ENCODE peak calls at places on chromosomes 16 and 17, in six cellular contexts. F is osteoblast, Q is OCI-LY7, L is pancreas, M is GM23248, B is adrenal gland. T is an unnamed sample.
A peak's percentile ranks its signal among the peaks of the same experiment; 100 is the strongest.

GRCh38 chr16:23423496-23424049 is 29.4 kb downstream of the COG7 start:
- DNase-seq in F (peak; percentile 84), Q (no peak), L (peak; percentile 66), M (peak; percentile 88), B (peak; percentile 77), T (peak; percentile 94)

GRCh38 chr17:13016881-13017622 is 775 bp downstream of the ELAC2 start:
- DNase-seq in F (peak; percentile 80), Q (no peak), L (no peak), M (peak; percentile 65), B (peak; percentile 80), T (no peak)

GRCh38 chr17:77544347-77544746 is 403.6 kb downstream of the SEC14L1 start:
- DNase-seq in F (no peak), Q (no peak), L (no peak), M (no peak), B (no peak), T (no peak)

GRCh38 chr17:61422116-61422799 is 22.6 kb downstream of the TBX2 start:
- DNase-seq in F (no peak), Q (no peak), L (no peak), M (no peak), B (no peak), T (no peak)

GRCh38 chr17:15197229-15197628 is 67.9 kb downstream of the PMP22 start:
- DNase-seq in F (no peak), Q (no peak), L (no peak), M (no peak), B (no peak), T (no peak)

GRCh38 chr17:39261286-39261685 is 35.5 kb upstream of the STAC2 start:
- DNase-seq in F (no peak), Q (peak; percentile 45), L (no peak), M (no peak), B (no peak), T (no peak)

GRCh38 chr16:82888616-82889015 is 261.8 kb downstream of the CDH13 start:
- DNase-seq in F (no peak), Q (no peak), L (no peak), M (no peak), B (no peak), T (no peak)

GRCh38 chr16:2210009-2210332 is 692 bp downstream of the BRICD5 start:
- DNase-seq in F (no peak), Q (no peak), L (no peak), M (no peak), B (no peak), T (no peak)

GRCh38 chr16:86069736-86070298 is 170.9 kb downstream of the IRF8 start:
- DNase-seq in F (peak; percentile 10), Q (no peak), L (no peak), M (no peak), B (no peak), T (no peak)

GRCh38 chr16:11670171-11671131 is 2.2 kb downstream of the SNN start:
- DNase-seq in F (peak; percentile 78), Q (no peak), L (no peak), M (peak; percentile 29), B (peak; percentile 32), T (no peak)

GRCh38 chr16:19291459-19291858 is 5.9 kb downstream of the CLEC19A start:
- DNase-seq in F (no peak), Q (no peak), L (no peak), M (peak; percentile 9), B (peak; percentile 34), T (peak; percentile 43)

GRCh38 chr16:66996324-66996982 is 8.1 kb downstream of the CES4A start:
- DNase-seq in F (peak; percentile 96), Q (no peak), L (peak; percentile 70), M (peak; percentile 90), B (peak; percentile 66), T (peak; percentile 34)

GRCh38 chr17:44487170-44487569 is 16.0 kb downstream of the GPATCH8 start:
- DNase-seq in F (no peak), Q (no peak), L (no peak), M (no peak), B (no peak), T (no peak)

GRCh38 chr16:22124583-22125284 is 32.4 kb downstream of the VWA3A start:
- DNase-seq in F (no peak), Q (no peak), L (no peak), M (no peak), B (no peak), T (no peak)

GRCh38 chr16:56852968-56853367 is 12.0 kb upstream of the SLC12A3 start:
- DNase-seq in F (no peak), Q (no peak), L (no peak), M (no peak), B (no peak), T (no peak)

GRCh38 chr16:77442078-77442477 is 7.2 kb upstream of the ADAMTS18 start:
- DNase-seq in F (no peak), Q (no peak), L (no peak), M (no peak), B (no peak), T (no peak)

GRCh38 chr16:84647830-84648594 is at the start of gene KLHL36:
- DNase-seq in F (peak; percentile 100), Q (peak; percentile 67), L (peak; percentile 53), M (peak; percentile 78), B (peak; percentile 46), T (peak; percentile 35)

GRCh38 chr16:10338426-10338825 is 47.4 kb upstream of the ATF7IP2 start:
- DNase-seq in F (no peak), Q (no peak), L (no peak), M (no peak), B (no peak), T (peak; percentile 29)

GRCh38 chr16:54193656-54194007 is 93.0 kb downstream of the IRX3 start:
- DNase-seq in F (peak; percentile 93), Q (peak; percentile 41), L (peak; percentile 50), M (peak; percentile 88), B (peak; percentile 73), T (peak; percentile 93)
- H3K4me3 ChIP-seq in F (peak overlapping the region; percentile 67), Q (no peak overlapping the region), L (no peak overlapping the region), M (peak overlapping the region; percentile 62), B (no peak overlapping the region), T (peak overlapping the region; percentile 2)

DNA sequence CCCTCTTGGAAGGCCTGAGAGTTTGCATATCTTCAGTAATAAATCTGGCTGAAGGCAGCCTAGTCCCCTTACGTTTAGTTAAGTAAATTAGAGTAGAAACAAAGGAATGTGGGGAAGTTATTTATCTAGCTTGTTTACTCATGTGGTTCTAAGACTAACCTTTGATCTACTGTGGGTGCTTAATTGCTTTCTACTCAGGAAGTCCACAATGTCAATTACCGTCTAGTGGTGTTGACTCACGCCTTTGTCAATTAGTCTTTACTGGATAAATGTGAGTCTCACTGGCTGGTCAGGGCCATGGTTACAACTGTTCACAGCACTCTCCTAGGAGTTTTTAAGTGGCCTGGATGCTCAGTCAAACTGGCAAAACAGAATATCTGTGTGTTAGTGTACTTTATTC is 2338.4 kb downstream of the TP53TG3F start:
- DNase-seq in F (no peak), Q (no peak), L (no peak), M (no peak), B (no peak), T (no peak)
- H3K9me3 ChIP-seq in F (peaks cover 7% of the 10 kb centered on the region), Q (no peaks in the 10 kb centered on the region), L (no peaks in the 10 kb centered on the region), M (no peaks in the 10 kb centered on the region), B (no peaks in the 10 kb centered on the region), T (no peaks in the 10 kb centered on the region)

GRCh38 chr17:69818467-69818866 is 256.6 kb upstream of the KCNJ16 start:
- DNase-seq in F (no peak), Q (no peak), L (no peak), M (no peak), B (no peak), T (no peak)
- H3K4me3 ChIP-seq in F (no peak overlapping the region), Q (no peak overlapping the region), L (no peak overlapping the region), M (no peak overlapping the region), B (no peak overlapping the region), T (no peak overlapping the region)

GRCh38 chr17:5184284-5184683 is 7.4 kb downstream of the ZNF594 start:
- DNase-seq in F (no peak), Q (no peak), L (no peak), M (no peak), B (no peak), T (no peak)

GRCh38 chr17:5182597-5183409 is 8.9 kb downstream of the ZNF594 start:
- DNase-seq in F (no peak), Q (no peak), L (no peak), M (no peak), B (no peak), T (no peak)

GRCh38 chr17:5181509-5182305 is 10.0 kb downstream of the ZNF594 start:
- DNase-seq in F (no peak), Q (no peak), L (no peak), M (no peak), B (no peak), T (no peak)

GRCh38 chr17:5179003-5179402 is 12.7 kb downstream of the ZNF594 start:
- DNase-seq in F (no peak), Q (no peak), L (no peak), M (no peak), B (no peak), T (no peak)

DNA sequence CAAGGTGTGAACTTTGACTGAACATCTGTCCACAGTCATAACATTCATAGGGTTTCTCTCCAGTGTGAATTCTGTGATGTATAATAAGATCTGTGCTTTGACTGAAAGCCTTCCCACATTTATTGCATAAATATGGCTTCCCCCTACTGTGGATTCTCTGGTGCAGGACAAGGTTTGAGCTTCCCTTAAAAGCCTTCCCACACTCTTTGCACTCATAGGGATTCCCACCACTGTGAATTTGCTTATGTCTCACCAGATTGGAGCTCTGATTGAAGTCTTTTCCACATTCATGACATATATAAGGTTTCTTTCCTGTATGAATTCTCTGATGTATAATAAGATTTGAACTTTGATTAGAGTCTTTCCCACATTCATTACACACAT is 8.3 kb downstream of the ZNF594 start:
- DNase-seq in F (no peak), Q (no peak), L (no peak), M (no peak), B (no peak), T (no peak)
- H3K9me3 ChIP-seq in F (peaks cover 63% of the 10 kb centered on the region), Q (peaks cover 54% of the 10 kb centered on the region), L (no peaks in the 10 kb centered on the region), M (peaks cover 17% of the 10 kb centered on the region), B (peaks cover 16% of the 10 kb centered on the region), T (peaks cover 35% of the 10 kb centered on the region)

DNA sequence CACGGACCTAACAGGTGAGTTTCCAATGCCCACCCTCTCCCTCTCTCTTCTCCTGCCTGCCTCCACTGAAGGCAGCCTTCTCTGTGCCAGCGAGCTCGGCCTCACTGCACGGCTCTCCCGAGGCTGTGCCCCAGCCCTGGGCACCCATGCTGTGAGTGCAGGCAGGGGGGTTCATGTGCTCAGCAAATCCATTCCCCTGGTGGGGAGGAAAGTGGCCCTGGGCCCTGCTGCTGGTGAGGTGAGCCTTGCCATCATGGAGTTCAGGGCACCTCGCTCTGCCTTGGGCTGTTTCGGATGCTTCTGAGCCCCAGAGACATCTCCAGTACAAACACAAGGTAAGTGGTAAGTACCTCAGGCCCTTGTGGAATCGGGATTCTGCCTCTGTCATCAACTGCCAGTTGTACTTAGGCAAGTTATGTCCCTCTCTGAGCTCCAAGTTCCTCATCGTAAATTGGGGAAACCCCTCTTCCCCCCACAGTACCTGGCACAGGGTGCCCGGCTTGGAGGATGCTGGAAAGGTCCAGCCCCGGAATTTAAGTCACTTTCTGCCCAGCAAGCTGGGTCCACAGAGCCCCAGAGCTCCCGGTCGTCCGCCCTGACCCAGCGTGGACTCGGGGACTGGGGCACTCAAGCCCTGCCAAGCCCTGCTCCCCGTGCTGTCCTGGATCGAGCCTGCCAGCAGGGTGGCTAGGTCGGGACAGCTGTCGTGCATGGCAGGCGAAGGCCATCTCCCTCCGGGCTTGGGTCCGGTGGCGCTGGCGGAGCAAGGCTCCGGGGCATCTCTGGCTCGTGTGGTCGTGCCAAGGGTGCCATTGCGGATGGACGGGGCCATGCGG is 684 bp upstream of the NUDT16L1 start:
- DNase-seq in F (peak; percentile 92), Q (peak; percentile 16), L (no peak), M (peak; percentile 27), B (peak; percentile 65), T (no peak)
- H3K4me3 ChIP-seq in F (peak overlapping the region; percentile 92), Q (peak overlapping the region; percentile 90), L (peak overlapping the region; percentile 99), M (peak overlapping the region; percentile 81), B (no peak overlapping the region), T (peak overlapping the region; percentile 71)

T was measured in MG63.